ENCODE peak calls at places on chromosomes 4 and X, in nine cellular contexts. F is GM23338; K is CD4-positive, alpha-beta T cell; V is GM13977; S is nephron progenitor cell; W is tibial artery; I is fibroblast of pulmonary artery; C is epithelial cell of proximal tubule; X is fibroblast of mammary gland. Q is an unnamed sample.
A peak's percentile ranks its signal among the peaks of the same experiment; 100 is the strongest.

GRCh38 chr4:145071560-145071959 is 26.4 kb downstream of the ANAPC10 start:
- DNase-seq in F (no peak), K (no peak), V (no peak), S (no peak), W (no peak), I (no peak), C (no peak), X (no peak), Q (no peak)

GRCh38 chr4:155005395-155006087 is 202.9 kb upstream of the NPY2R start:
- DNase-seq in F (no peak), K (no peak), V (no peak), S (no peak), W (peak; percentile 70), I (peak; percentile 76), C (peak; percentile 51), X (peak; percentile 94), Q (peak; percentile 16)

GRCh38 chrX:10085223-10085622 is 71.6 kb upstream of the CLCN4 start:
- DNase-seq in F (no peak), K (no peak), V (no peak), S (no peak), W (no peak), I (peak; percentile 25), C (no peak), X (no peak), Q (no peak)

GRCh38 chr4:81786063-81786763 is 314.5 kb upstream of the RASGEF1B start:
- DNase-seq in F (no peak), K (no peak), V (no peak), S (no peak), W (no peak), I (peak; percentile 46), C (no peak), X (peak; percentile 2), Q (peak; percentile 7)

GRCh38 chr4:19689511-19689910 is 562.2 kb upstream of the SLIT2 start:
- DNase-seq in F (no peak), K (no peak), V (no peak), S (no peak), W (no peak), I (peak; percentile 89), C (peak; percentile 82), X (peak; percentile 41), Q (peak; percentile 41)

GRCh38 chr4:42074294-42074693 is 78.2 kb downstream of the BEND4 start:
- DNase-seq in F (no peak), K (no peak), V (no peak), S (no peak), W (no peak), I (no peak), C (no peak), X (no peak), Q (peak; percentile 11)

GRCh38 chr4:147683172-147683571 is 791 bp downstream of the PRMT9 start:
- DNase-seq in F (peak; percentile 11), K (no peak), V (peak; percentile 45), S (peak; percentile 11), W (no peak), I (peak; percentile 44), C (no peak), X (peak; percentile 35), Q (peak; percentile 60)

GRCh38 chr4:4852591-4853362 is 6.7 kb upstream of the MSX1 start:
- DNase-seq in F (peak; percentile 84), K (no peak), V (peak; percentile 50), S (peak; percentile 65), W (peak; percentile 76), I (peak; percentile 68), C (no peak), X (peak; percentile 79), Q (peak; percentile 53)

GRCh38 chrX:71169586-71169985 is 24.9 kb downstream of the NLGN3 start:
- DNase-seq in F (no peak), K (no peak), V (no peak), S (no peak), W (no peak), I (no peak), C (no peak), X (no peak), Q (no peak)

GRCh38 chr4:23040539-23040938 is 347.8 kb downstream of the GBA3 start:
- DNase-seq in F (peak; percentile 47), K (no peak), V (no peak), S (no peak), W (no peak), I (no peak), C (no peak), X (no peak), Q (no peak)

GRCh38 chr4:70192895-70193294 is 2.6 kb upstream of the ODAM start:
- DNase-seq in F (no peak), K (no peak), V (no peak), S (no peak), W (no peak), I (no peak), C (no peak), X (no peak), Q (no peak)

GRCh38 chr4:42482516-42483327 is 85.4 kb downstream of the SHISA3 start:
- DNase-seq in F (no peak), K (no peak), V (no peak), S (no peak), W (no peak), I (no peak), C (no peak), X (no peak), Q (no peak)

GRCh38 chr4:87633239-87633638 is 16.8 kb upstream of the DMP1 start:
- DNase-seq in F (no peak), K (no peak), V (no peak), S (no peak), W (no peak), I (peak; percentile 80), C (no peak), X (peak; percentile 53), Q (peak; percentile 25)

DNA sequence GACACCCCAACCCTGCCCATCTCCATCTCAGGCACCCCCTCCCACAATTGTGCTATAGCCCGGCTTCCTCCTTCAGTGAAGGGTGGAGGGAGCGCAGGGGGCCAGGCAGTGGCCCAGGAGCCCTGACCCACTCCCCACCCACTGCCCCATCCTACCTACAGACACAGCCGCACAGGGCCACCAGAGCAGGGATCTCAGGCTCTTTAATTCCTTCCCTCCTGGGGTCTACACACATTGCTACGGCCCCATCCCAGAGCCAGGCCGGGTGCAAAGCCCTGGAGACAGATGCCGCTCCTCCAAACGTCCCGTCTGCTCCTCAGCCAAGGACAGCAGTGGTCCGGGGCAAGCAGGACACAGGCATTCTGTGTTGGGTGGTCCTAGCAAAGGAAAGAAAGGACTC is 12.8 kb upstream of the DUSP9 start:
- DNase-seq in F (no peak), K (no peak), V (no peak), S (no peak), W (peak; percentile 13), I (no peak), C (no peak), X (no peak), Q (no peak)
- TF ChIP-seq CTCF in F (no peak), K (no peak), V (no peak), S (no peak), W (no peak), I (no peak), C (no peak), X (no peak), Q (no peak)

DNA sequence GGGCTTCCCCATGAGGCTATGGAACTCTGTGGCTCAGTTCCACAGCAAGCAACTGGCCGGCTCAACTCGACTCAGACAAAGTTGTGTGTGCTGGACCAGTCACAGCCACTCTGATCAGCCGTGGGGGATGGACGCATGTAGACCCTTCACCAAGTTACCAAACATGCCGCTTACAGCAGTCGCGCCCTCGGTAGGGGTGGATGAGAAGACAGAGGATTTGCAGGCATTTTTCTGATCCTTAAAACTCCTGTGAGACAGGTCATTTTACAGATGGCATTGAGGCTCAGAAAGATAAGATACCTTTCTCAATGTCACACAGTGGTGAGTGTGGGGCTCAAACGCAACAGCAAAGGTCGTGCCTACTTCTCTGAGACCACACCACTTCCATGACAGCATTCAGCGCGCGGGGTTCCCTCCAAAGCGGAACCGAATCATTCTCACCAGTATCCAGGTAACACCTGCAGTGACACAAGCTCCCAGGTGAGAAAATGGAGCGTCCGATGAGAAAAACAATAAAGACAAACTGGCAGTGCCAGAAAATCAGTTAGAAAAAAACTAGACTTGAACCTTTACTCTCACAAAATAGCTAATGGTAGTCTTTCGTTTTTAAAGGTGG is 83.6 kb downstream of the RELL1 start:
- DNase-seq in F (peak; percentile 51), K (no peak), V (no peak), S (no peak), W (no peak), I (no peak), C (no peak), X (no peak), Q (no peak)
- TF ChIP-seq CTCF in F (no peak), K (no peak), V (no peak), S (no peak), W (no peak), I (no peak), C (no peak), X (no peak), Q (no peak)

DNA sequence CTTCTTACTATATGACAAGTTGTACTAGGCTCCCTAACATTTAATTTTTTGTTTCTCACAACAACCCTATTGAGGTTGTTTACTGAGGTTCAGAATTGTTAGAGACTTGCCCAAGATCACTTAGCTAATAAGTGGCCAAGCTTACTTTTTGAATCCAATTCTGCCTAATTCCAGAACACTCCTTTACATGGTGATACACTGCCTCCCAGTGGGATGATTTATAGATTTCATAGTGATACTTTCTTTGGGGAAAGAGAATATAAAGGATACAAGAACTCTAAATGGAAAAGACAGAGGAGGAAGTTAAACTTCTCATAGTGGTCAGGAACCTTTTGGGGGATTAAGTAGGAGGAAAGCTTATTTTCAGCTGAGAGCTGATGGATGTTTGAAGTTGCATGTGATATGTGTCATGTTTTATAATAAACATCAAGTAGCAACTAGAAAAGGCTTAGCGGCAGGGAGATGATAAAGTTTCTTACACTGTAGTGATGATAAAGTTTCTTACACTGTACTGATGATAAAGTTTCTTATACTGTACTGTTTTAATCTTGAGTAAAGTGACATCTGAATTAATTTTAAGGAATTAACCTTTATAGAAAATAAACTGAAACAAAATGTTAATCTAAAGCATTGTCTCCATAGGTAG is 15.3 kb downstream of the STAG2 start:
- DNase-seq in F (peak; percentile 17), K (no peak), V (no peak), S (no peak), W (no peak), I (peak; percentile 62), C (no peak), X (peak; percentile 58), Q (peak; percentile 60)
- TF ChIP-seq CTCF in F (peak; percentile 29), K (no peak), V (no peak), S (no peak), W (peak; percentile 28), I (peak; percentile 31), C (peak; percentile 36), X (peak; percentile 30), Q (peak; percentile 28)

GRCh38 chr4:94131212-94131611 is 76.5 kb upstream of the SMARCAD1 start:
- DNase-seq in F (no peak), K (no peak), V (no peak), S (no peak), W (no peak), I (no peak), C (no peak), X (no peak), Q (no peak)

GRCh38 chr4:94127707-94128328 is 79.8 kb upstream of the SMARCAD1 start:
- DNase-seq in F (peak; percentile 74), K (no peak), V (peak; percentile 25), S (no peak), W (no peak), I (peak; percentile 52), C (peak; percentile 1), X (peak; percentile 38), Q (peak; percentile 28)

DNA sequence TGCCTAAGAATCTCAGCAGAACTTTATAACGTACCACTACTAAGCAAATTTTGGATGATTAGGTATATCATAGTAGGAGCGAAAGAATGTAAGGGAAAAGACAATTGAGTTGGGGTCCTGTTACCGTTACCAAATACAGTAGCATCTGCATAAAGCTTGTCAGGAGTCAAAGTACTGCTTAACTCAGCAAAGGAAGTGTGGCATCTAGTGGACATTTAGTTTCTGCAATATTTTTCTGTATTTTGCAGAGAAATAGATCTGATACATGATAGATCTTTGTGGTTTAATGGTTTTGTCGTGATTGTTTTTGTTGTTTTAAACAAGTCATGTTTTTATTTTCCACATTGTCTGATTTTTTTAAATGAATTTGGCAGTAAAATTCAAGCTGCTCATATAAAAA is 81.0 kb upstream of the SMARCAD1 start:
- DNase-seq in F (peak; percentile 59), K (no peak), V (no peak), S (no peak), W (no peak), I (no peak), C (no peak), X (no peak), Q (no peak)
- TF ChIP-seq CTCF in F (peak; percentile 72), K (no peak), V (peak; percentile 14), S (no peak), W (no peak), I (peak; percentile 21), C (peak; percentile 45), X (peak; percentile 14), Q (peak; percentile 12)